ENCODE peak calls at places on chromosome 17, in ten cellular contexts. One of them, this sample, is unnamed.

GRCh38 chr17:18937981-18938691 is 13.8 kb upstream of the SLC5A10 start:
- DNase-seq in heart left ventricle: no peak
- DNase-seq in hepatocyte: no peak
- DNase-seq in right atrium auricular region: no peak
- DNase-seq in ascending aorta: no peak
- DNase-seq in CD8-positive, alpha-beta T cell: no peak
- DNase-seq in transverse colon: no peak
- DNase-seq in uterus: no peak
- DNase-seq in mesenchymal stem cell: no peak
- DNase-seq in Panc1: no peak
- DNase-seq in this sample: no peak

GRCh38 chr17:75498726-75499213 is 16.6 kb downstream of the CASKIN2 start:
- DNase-seq in heart left ventricle: no peak
- DNase-seq in hepatocyte: no peak
- DNase-seq in right atrium auricular region: no peak
- DNase-seq in ascending aorta: no peak
- DNase-seq in CD8-positive, alpha-beta T cell: no peak
- DNase-seq in transverse colon: no peak
- DNase-seq in uterus: no peak
- DNase-seq in mesenchymal stem cell: no peak
- DNase-seq in Panc1: no peak
- DNase-seq in this sample: no peak

GRCh38 chr17:65662166-65662565 is 100.7 kb upstream of the AXIN2 start:
- DNase-seq in heart left ventricle: no peak
- DNase-seq in hepatocyte: no peak
- DNase-seq in right atrium auricular region: no peak
- DNase-seq in ascending aorta: no peak
- DNase-seq in CD8-positive, alpha-beta T cell: no peak
- DNase-seq in transverse colon: no peak
- DNase-seq in uterus: no peak
- DNase-seq in mesenchymal stem cell: no peak
- DNase-seq in Panc1: no peak
- DNase-seq in this sample: no peak

GRCh38 chr17:45843722-45844121 is 959 bp upstream of the SPPL2C start:
- DNase-seq in heart left ventricle: no peak
- DNase-seq in hepatocyte: no peak
- DNase-seq in right atrium auricular region: no peak
- DNase-seq in ascending aorta: no peak
- DNase-seq in CD8-positive, alpha-beta T cell: no peak
- DNase-seq in transverse colon: no peak
- DNase-seq in uterus: no peak
- DNase-seq in mesenchymal stem cell: no peak
- DNase-seq in Panc1: no peak
- DNase-seq in this sample: no peak

GRCh38 chr17:32878211-32878610 is 1.3 kb upstream of the MYO1D start:
- DNase-seq in heart left ventricle: no peak
- DNase-seq in hepatocyte: no peak
- DNase-seq in right atrium auricular region: peak; percentile 69
- DNase-seq in ascending aorta: peak; percentile 33
- DNase-seq in CD8-positive, alpha-beta T cell: no peak
- DNase-seq in transverse colon: no peak
- DNase-seq in uterus: peak; percentile 24
- DNase-seq in mesenchymal stem cell: no peak
- DNase-seq in Panc1: no peak
- DNase-seq in this sample: peak; percentile 55

GRCh38 chr17:51541215-51541614 is 280.9 kb downstream of the UTP18 start:
- DNase-seq in heart left ventricle: no peak
- DNase-seq in hepatocyte: no peak
- DNase-seq in right atrium auricular region: no peak
- DNase-seq in ascending aorta: no peak
- DNase-seq in CD8-positive, alpha-beta T cell: no peak
- DNase-seq in transverse colon: no peak
- DNase-seq in uterus: no peak
- DNase-seq in mesenchymal stem cell: no peak
- DNase-seq in Panc1: no peak
- DNase-seq in this sample: no peak

GRCh38 chr17:73439597-73439996 is 127.8 kb upstream of the CDC42EP4 start:
- DNase-seq in heart left ventricle: no peak
- DNase-seq in hepatocyte: no peak
- DNase-seq in right atrium auricular region: no peak
- DNase-seq in ascending aorta: no peak
- DNase-seq in CD8-positive, alpha-beta T cell: no peak
- DNase-seq in transverse colon: no peak
- DNase-seq in uterus: no peak
- DNase-seq in mesenchymal stem cell: no peak
- DNase-seq in Panc1: no peak
- DNase-seq in this sample: no peak

GRCh38 chr17:9768381-9768934 is 22.9 kb downstream of the DHRS7C start:
- DNase-seq in heart left ventricle: no peak
- DNase-seq in hepatocyte: peak; percentile 43
- DNase-seq in right atrium auricular region: no peak
- DNase-seq in ascending aorta: no peak
- DNase-seq in CD8-positive, alpha-beta T cell: no peak
- DNase-seq in transverse colon: no peak
- DNase-seq in uterus: no peak
- DNase-seq in mesenchymal stem cell: peak; percentile 40
- DNase-seq in Panc1: peak; percentile 18
- DNase-seq in this sample: no peak

GRCh38 chr17:75830168-75831031 is 13.8 kb downstream of the UNC13D start:
- DNase-seq in heart left ventricle: no peak
- DNase-seq in hepatocyte: no peak
- DNase-seq in right atrium auricular region: no peak
- DNase-seq in ascending aorta: no peak
- DNase-seq in CD8-positive, alpha-beta T cell: peak; percentile 19
- DNase-seq in transverse colon: peak; percentile 72
- DNase-seq in uterus: no peak
- DNase-seq in mesenchymal stem cell: no peak
- DNase-seq in Panc1: no peak
- DNase-seq in this sample: peak; percentile 72

GRCh38 chr17:30369995-30370394 is 8.7 kb upstream of the CPD start:
- DNase-seq in heart left ventricle: no peak
- DNase-seq in hepatocyte: no peak
- DNase-seq in right atrium auricular region: no peak
- DNase-seq in ascending aorta: no peak
- DNase-seq in CD8-positive, alpha-beta T cell: no peak
- DNase-seq in transverse colon: no peak
- DNase-seq in uterus: no peak
- DNase-seq in mesenchymal stem cell: no peak
- DNase-seq in Panc1: no peak
- DNase-seq in this sample: no peak

GRCh38 chr17:63356275-63356905 is 89.7 kb downstream of the CYB561 start:
- DNase-seq in heart left ventricle: no peak
- DNase-seq in hepatocyte: peak; percentile 41
- DNase-seq in right atrium auricular region: no peak
- DNase-seq in ascending aorta: no peak
- DNase-seq in CD8-positive, alpha-beta T cell: no peak
- DNase-seq in transverse colon: no peak
- DNase-seq in uterus: peak; percentile 17
- DNase-seq in mesenchymal stem cell: peak; percentile 40
- DNase-seq in Panc1: peak; percentile 24
- DNase-seq in this sample: no peak

GRCh38 chr17:80455328-80455710 is 21.1 kb downstream of the NPTX1 start:
- DNase-seq in heart left ventricle: peak; percentile 68
- DNase-seq in hepatocyte: peak; percentile 76
- DNase-seq in right atrium auricular region: peak; percentile 61
- DNase-seq in ascending aorta: no peak
- DNase-seq in CD8-positive, alpha-beta T cell: peak; percentile 29
- DNase-seq in transverse colon: peak; percentile 58
- DNase-seq in uterus: peak; percentile 51
- DNase-seq in mesenchymal stem cell: peak; percentile 85
- DNase-seq in Panc1: no peak
- DNase-seq in this sample: no peak

GRCh38 chr17:39631403-39631802 is 4.7 kb downstream of the PPP1R1B start:
- DNase-seq in heart left ventricle: no peak
- DNase-seq in hepatocyte: no peak
- DNase-seq in right atrium auricular region: no peak
- DNase-seq in ascending aorta: no peak
- DNase-seq in CD8-positive, alpha-beta T cell: no peak
- DNase-seq in transverse colon: peak; percentile 71
- DNase-seq in uterus: no peak
- DNase-seq in mesenchymal stem cell: no peak
- DNase-seq in Panc1: no peak
- DNase-seq in this sample: no peak

GRCh38 chr17:21039839-21040575 is 2.8 kb downstream of the USP22 start:
- DNase-seq in heart left ventricle: no peak
- DNase-seq in hepatocyte: peak; percentile 62
- DNase-seq in right atrium auricular region: no peak
- DNase-seq in ascending aorta: no peak
- DNase-seq in CD8-positive, alpha-beta T cell: no peak
- DNase-seq in transverse colon: no peak
- DNase-seq in uterus: no peak
- DNase-seq in mesenchymal stem cell: peak; percentile 54
- DNase-seq in Panc1: no peak
- DNase-seq in this sample: peak; percentile 60

GRCh38 chr17:67615736-67616135 is 102.0 kb upstream of the NOL11 start:
- DNase-seq in heart left ventricle: no peak
- DNase-seq in hepatocyte: no peak
- DNase-seq in right atrium auricular region: no peak
- DNase-seq in ascending aorta: no peak
- DNase-seq in CD8-positive, alpha-beta T cell: no peak
- DNase-seq in transverse colon: no peak
- DNase-seq in uterus: no peak
- DNase-seq in mesenchymal stem cell: no peak
- DNase-seq in Panc1: no peak
- DNase-seq in this sample: no peak

GRCh38 chr17:31686495-31686894 is 172.5 kb downstream of the COPRS start:
- DNase-seq in heart left ventricle: no peak
- DNase-seq in hepatocyte: no peak
- DNase-seq in right atrium auricular region: no peak
- DNase-seq in ascending aorta: no peak
- DNase-seq in CD8-positive, alpha-beta T cell: no peak
- DNase-seq in transverse colon: no peak
- DNase-seq in uterus: no peak
- DNase-seq in mesenchymal stem cell: no peak
- DNase-seq in Panc1: no peak
- DNase-seq in this sample: no peak

GRCh38 chr17:68759343-68760140 is 158.4 kb upstream of the FAM20A start:
- DNase-seq in heart left ventricle: peak; percentile 92
- DNase-seq in hepatocyte: peak; percentile 95
- DNase-seq in right atrium auricular region: peak; percentile 96
- DNase-seq in ascending aorta: peak; percentile 74
- DNase-seq in CD8-positive, alpha-beta T cell: peak; percentile 5
- DNase-seq in transverse colon: peak; percentile 82
- DNase-seq in uterus: peak; percentile 94
- DNase-seq in mesenchymal stem cell: peak; percentile 94
- DNase-seq in Panc1: peak; percentile 58
- DNase-seq in this sample: peak; percentile 76
- H3K4me1 ChIP-seq in heart left ventricle: peaks cover 8% of the 10 kb centered on the region
- H3K4me1 ChIP-seq in hepatocyte: peaks cover 10% of the 10 kb centered on the region
- H3K4me1 ChIP-seq in right atrium auricular region: no peaks in the 10 kb centered on the region
- H3K4me1 ChIP-seq in ascending aorta: no peaks in the 10 kb centered on the region
- H3K4me1 ChIP-seq in CD8-positive, alpha-beta T cell: no peaks in the 10 kb centered on the region
- H3K4me1 ChIP-seq in transverse colon: peaks cover 6% of the 10 kb centered on the region
- H3K4me1 ChIP-seq in uterus: no peaks in the 10 kb centered on the region
- H3K4me1 ChIP-seq in mesenchymal stem cell: peaks cover 2% of the 10 kb centered on the region
- H3K4me1 ChIP-seq in Panc1: peaks cover 6% of the 10 kb centered on the region
- H3K4me1 ChIP-seq in this sample: no peaks in the 10 kb centered on the region

DNA sequence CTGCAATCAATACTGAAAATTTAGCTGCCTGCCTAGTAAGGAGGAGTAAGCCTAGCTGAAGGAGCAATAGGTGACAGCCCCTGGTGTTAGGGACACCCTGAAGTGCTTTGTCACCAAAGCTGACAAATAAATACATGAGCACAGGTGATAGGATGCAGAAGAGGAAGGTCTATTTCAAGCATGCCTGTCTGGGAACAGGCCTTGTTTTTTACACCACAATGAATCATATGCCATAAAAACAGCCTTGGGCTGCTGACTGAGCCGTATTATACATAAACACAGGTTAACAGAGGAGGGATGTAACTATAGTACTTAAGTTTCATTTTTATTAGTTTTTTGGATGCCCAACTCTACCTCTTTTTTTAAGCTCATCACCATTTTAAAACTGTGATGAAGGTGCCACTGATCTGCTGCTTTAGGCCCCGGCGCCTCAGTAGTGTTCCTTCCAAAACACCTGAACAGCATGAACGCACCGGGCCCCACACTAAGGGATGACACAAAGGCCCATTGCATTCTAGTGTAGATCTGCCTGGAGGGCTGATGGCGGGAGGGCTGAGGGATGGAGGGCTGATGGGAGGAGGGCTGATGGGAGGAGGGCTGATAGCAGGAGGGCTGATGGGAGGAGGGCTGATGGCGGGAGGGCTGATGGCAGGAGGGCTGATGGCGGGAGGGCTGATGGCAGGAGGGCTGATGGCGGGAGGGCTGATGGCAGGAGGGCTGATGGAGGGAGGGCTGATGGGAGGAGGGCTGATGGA is 150.3 kb downstream of the AATF start:
- DNase-seq in heart left ventricle: no peak
- DNase-seq in hepatocyte: peak; percentile 35
- DNase-seq in right atrium auricular region: no peak
- DNase-seq in ascending aorta: no peak
- DNase-seq in CD8-positive, alpha-beta T cell: no peak
- DNase-seq in transverse colon: no peak
- DNase-seq in uterus: no peak
- DNase-seq in mesenchymal stem cell: peak; percentile 24
- DNase-seq in Panc1: no peak
- DNase-seq in this sample: no peak
- H3K36me3 ChIP-seq in heart left ventricle: no peaks in the 10 kb centered on the region
- H3K36me3 ChIP-seq in hepatocyte: no peaks in the 10 kb centered on the region
- H3K36me3 ChIP-seq in right atrium auricular region: peaks cover 31% of the 10 kb centered on the region
- H3K36me3 ChIP-seq in ascending aorta: peaks cover 37% of the 10 kb centered on the region
- H3K36me3 ChIP-seq in CD8-positive, alpha-beta T cell: peaks cover 12% of the 10 kb centered on the region
- H3K36me3 ChIP-seq in transverse colon: peaks cover 13% of the 10 kb centered on the region
- H3K36me3 ChIP-seq in uterus: no peaks in the 10 kb centered on the region
- H3K36me3 ChIP-seq in mesenchymal stem cell: peaks cover 44% of the 10 kb centered on the region
- H3K36me3 ChIP-seq in Panc1: peaks cover 6% of the 10 kb centered on the region
- H3K36me3 ChIP-seq in this sample: no peaks in the 10 kb centered on the region

DNA sequence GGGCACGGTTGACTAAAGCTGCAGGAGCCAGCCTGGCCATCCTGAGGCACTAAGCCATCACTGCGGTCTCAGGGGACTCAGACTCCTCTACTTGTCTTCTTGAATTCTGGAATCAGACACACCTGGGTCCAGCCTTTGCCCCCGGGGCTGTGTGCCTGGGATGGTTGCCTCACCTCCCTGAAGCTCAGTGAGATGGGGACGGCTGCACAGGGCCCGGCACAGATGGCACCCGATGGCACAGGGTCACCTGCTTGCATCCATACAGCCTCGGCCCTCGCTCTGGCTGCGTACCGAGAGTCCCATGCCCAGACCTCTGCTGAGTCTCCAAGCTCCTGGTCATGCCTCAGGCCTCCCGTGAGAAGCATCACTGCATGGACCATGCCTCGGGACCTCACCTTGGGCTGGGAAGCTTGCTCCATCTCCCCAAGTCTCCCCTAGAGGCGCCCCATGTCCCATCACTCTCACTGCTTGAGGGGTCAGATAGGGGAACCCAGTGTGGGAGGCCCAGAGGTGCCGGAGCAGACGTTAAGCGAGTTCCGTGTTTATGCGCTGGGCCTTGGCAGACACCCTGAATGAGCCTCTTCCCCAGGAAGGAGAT is 316.3 kb downstream of the SEC14L1 start:
- DNase-seq in heart left ventricle: peak; percentile 22
- DNase-seq in hepatocyte: no peak
- DNase-seq in right atrium auricular region: no peak
- DNase-seq in ascending aorta: no peak
- DNase-seq in CD8-positive, alpha-beta T cell: no peak
- DNase-seq in transverse colon: no peak
- DNase-seq in uterus: no peak
- DNase-seq in mesenchymal stem cell: no peak
- DNase-seq in Panc1: no peak
- DNase-seq in this sample: peak; percentile 71
- H3K4me1 ChIP-seq in heart left ventricle: peaks cover 82% of the 10 kb centered on the region
- H3K4me1 ChIP-seq in hepatocyte: peaks cover 77% of the 10 kb centered on the region
- H3K4me1 ChIP-seq in right atrium auricular region: no peaks in the 10 kb centered on the region
- H3K4me1 ChIP-seq in ascending aorta: peaks cover 3% of the 10 kb centered on the region
- H3K4me1 ChIP-seq in CD8-positive, alpha-beta T cell: peaks cover 75% of the 10 kb centered on the region
- H3K4me1 ChIP-seq in transverse colon: peaks cover 40% of the 10 kb centered on the region
- H3K4me1 ChIP-seq in uterus: peaks cover 20% of the 10 kb centered on the region
- H3K4me1 ChIP-seq in mesenchymal stem cell: peaks cover 67% of the 10 kb centered on the region
- H3K4me1 ChIP-seq in Panc1: peaks cover 74% of the 10 kb centered on the region
- H3K4me1 ChIP-seq in this sample: peaks cover 39% of the 10 kb centered on the region

GRCh38 chr17:7592422-7593021 is 2.6 kb upstream of the SOX15 start:
- DNase-seq in heart left ventricle: no peak
- DNase-seq in hepatocyte: no peak
- DNase-seq in right atrium auricular region: no peak
- DNase-seq in ascending aorta: no peak
- DNase-seq in CD8-positive, alpha-beta T cell: no peak
- DNase-seq in transverse colon: no peak
- DNase-seq in uterus: no peak
- DNase-seq in mesenchymal stem cell: no peak
- DNase-seq in Panc1: no peak
- DNase-seq in this sample: no peak
- H3K36me3 ChIP-seq in heart left ventricle: peaks cover 6% of the 10 kb centered on the region
- H3K36me3 ChIP-seq in hepatocyte: peaks cover 5% of the 10 kb centered on the region
- H3K36me3 ChIP-seq in right atrium auricular region: peaks cover 68% of the 10 kb centered on the region
- H3K36me3 ChIP-seq in ascending aorta: peaks cover 63% of the 10 kb centered on the region
- H3K36me3 ChIP-seq in CD8-positive, alpha-beta T cell: peaks cover 46% of the 10 kb centered on the region
- H3K36me3 ChIP-seq in transverse colon: peaks cover 56% of the 10 kb centered on the region
- H3K36me3 ChIP-seq in uterus: no peaks in the 10 kb centered on the region
- H3K36me3 ChIP-seq in mesenchymal stem cell: peaks cover 85% of the 10 kb centered on the region
- H3K36me3 ChIP-seq in Panc1: peaks cover 15% of the 10 kb centered on the region
- H3K36me3 ChIP-seq in this sample: no peaks in the 10 kb centered on the region

This sample was measured in Peyer's patch.